ENCODE peak calls at places on chromosomes 16 and 17, in seven cellular contexts. A is spleen; G is ovary; S is CD4-positive, alpha-beta memory T cell; T is heart right ventricle; B is right cardiac atrium; V is hepatocyte. U is an unnamed sample.
A peak's percentile ranks its signal among the peaks of the same experiment; 100 is the strongest.

GRCh38 chr17:3761061-3761917 is 37.6 kb downstream of the HASPIN start:
- DNase-seq in G (no peak), T (no peak), B (no peak), V (no peak), A (no peak), S (no peak), U (no peak)

GRCh38 chr17:8695241-8695640 is 49.4 kb downstream of the CCDC42 start:
- DNase-seq in B (no peak), G (no peak), V (no peak), S (no peak), A (no peak), T (no peak), U (no peak)

GRCh38 chr16:62149646-62150045 is 113.4 kb upstream of the CDH8 start:
- DNase-seq in B (no peak), A (no peak), S (no peak), V (no peak), T (no peak), G (no peak), U (no peak)

GRCh38 chr17:66417300-66417719 is 114.9 kb downstream of the PRKCA start:
- DNase-seq in S (no peak), G (no peak), V (no peak), B (no peak), T (no peak), A (no peak), U (peak; percentile 32)

GRCh38 chr16:74774223-74775139 is at the start of gene FA2H:
- DNase-seq in V (peak; percentile 93), T (peak; percentile 25), B (peak; percentile 69), S (peak; percentile 66), G (peak; percentile 20), A (peak; percentile 90), U (peak; percentile 7)

GRCh38 chr16:30335598-30336474 is 19.3 kb downstream of the CD2BP2 start:
- DNase-seq in B (peak; percentile 68), A (peak; percentile 75), V (peak; percentile 37), G (no peak), T (no peak), S (no peak), U (peak; percentile 61)

GRCh38 chr17:31739300-31739699 is 119.7 kb downstream of the COPRS start:
- DNase-seq in B (no peak), V (peak; percentile 27), T (no peak), S (no peak), G (no peak), A (no peak), U (no peak)

GRCh38 chr17:74770498-74771318 is 5.4 kb downstream of the NAT9 start:
- DNase-seq in T (peak; percentile 56), V (peak; percentile 87), A (peak; percentile 94), S (peak; percentile 79), G (peak; percentile 47), B (peak; percentile 81), U (no peak)

GRCh38 chr17:65790241-65790640 is 228.8 kb upstream of the AXIN2 start:
- DNase-seq in B (no peak), G (no peak), S (no peak), T (no peak), V (no peak), A (no peak), U (no peak)

GRCh38 chr16:83727018-83727417 is 80.8 kb upstream of the HSBP1 start:
- DNase-seq in G (no peak), S (no peak), V (no peak), B (no peak), T (no peak), A (no peak), U (peak; percentile 28)

GRCh38 chr16:13112639-13113038 is 211.2 kb downstream of the SHISA9 start:
- DNase-seq in V (no peak), B (no peak), A (no peak), G (no peak), S (no peak), T (no peak), U (peak; percentile 13)

GRCh38 chr16:48335961-48336360 is 49.3 kb downstream of the SIAH1 start:
- DNase-seq in B (no peak), A (no peak), S (no peak), T (no peak), V (peak; percentile 8), G (no peak), U (no peak)

GRCh38 chr16:14308357-14308723 is 237.2 kb downstream of the MRTFB start:
- DNase-seq in G (no peak), T (no peak), A (peak; percentile 25), V (no peak), S (no peak), B (peak; percentile 6), U (no peak)

GRCh38 chr17:35892091-35892637 is 12.0 kb upstream of the CCL5 start:
- DNase-seq in V (no peak), A (no peak), S (no peak), T (no peak), G (no peak), B (no peak), U (no peak)

GRCh38 chr17:12982224-12982623 is 35.6 kb downstream of the ELAC2 start:
- DNase-seq in G (no peak), S (no peak), V (no peak), B (no peak), T (no peak), A (no peak), U (no peak)

GRCh38 chr16:47046726-47047602 is 73.5 kb upstream of the DNAJA2 start:
- DNase-seq in A (no peak), G (no peak), V (no peak), S (no peak), B (no peak), T (no peak), U (no peak)

GRCh38 chr16:72818286-72818845 is 229.6 kb downstream of the ZFHX3 start:
- DNase-seq in S (no peak), G (no peak), V (no peak), T (no peak), B (no peak), A (no peak), U (no peak)

GRCh38 chr16:78892925-78893324 is 707.6 kb downstream of the MAF start:
- DNase-seq in A (no peak), G (no peak), B (no peak), T (no peak), V (no peak), S (no peak), U (no peak)

GRCh38 chr16:78893340-78893739 is 707.2 kb downstream of the MAF start:
- DNase-seq in G (no peak), B (no peak), T (no peak), A (no peak), S (no peak), V (no peak), U (no peak)

GRCh38 chr16:78895661-78896060 is 704.9 kb downstream of the MAF start:
- DNase-seq in G (no peak), S (no peak), T (no peak), V (no peak), A (no peak), B (no peak), U (no peak)

GRCh38 chr16:78896280-78896679 is 704.3 kb downstream of the MAF start:
- DNase-seq in B (no peak), T (no peak), S (peak; percentile 48), G (no peak), V (no peak), A (no peak), U (no peak)

GRCh38 chr16:78894872-78895271 is 705.7 kb downstream of the MAF start:
- DNase-seq in V (no peak), S (peak; percentile 58), A (no peak), B (no peak), G (no peak), T (no peak), U (no peak)
- H3K27ac ChIP-seq in V (no peak overlapping the region), S (peak overlapping the region; percentile 47), A (no peak overlapping the region), B (no peak overlapping the region), G (no peak overlapping the region), T (no peak overlapping the region), U (no peak overlapping the region)

DNA sequence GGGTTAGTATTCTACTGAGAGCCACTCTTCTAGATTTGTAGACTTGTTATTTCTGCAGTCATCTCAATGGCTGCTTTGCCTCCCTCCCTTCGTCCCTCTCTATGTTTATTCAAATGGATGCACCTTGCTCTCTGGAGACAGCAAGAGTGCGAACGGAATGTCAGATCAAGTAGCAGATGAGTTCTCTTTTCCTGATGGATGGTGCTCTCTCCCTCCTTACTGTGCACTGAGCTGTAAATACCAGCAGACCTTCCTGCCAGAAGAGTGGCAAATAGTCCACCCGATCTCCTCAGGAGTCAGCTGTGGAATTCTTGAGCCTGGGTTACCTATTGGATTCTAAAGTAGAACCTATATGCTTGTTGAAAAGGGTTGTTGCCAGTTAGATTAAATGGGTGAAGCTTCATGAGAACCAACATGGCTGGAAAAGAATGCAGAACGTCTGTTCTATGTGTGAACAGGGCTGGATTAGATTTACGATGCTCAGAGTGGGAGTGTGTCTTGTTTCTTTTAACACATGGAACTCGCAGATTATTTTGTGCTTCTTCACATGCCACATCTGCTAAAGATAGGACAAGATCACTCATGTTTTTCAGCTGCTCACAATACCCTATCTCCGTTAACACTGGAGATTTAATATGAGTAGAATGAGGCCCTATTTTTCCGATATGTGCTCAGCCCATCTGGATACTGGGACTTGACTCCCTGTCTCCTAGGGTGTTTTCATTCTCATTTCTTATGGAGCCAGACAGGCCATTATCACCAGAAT is 6.1 kb downstream of the GNAO1 start:
- DNase-seq in B (no peak), S (no peak), V (no peak), T (no peak), G (no peak), A (no peak), U (no peak)
- H3K4me1 ChIP-seq in B (peaks cover 12% of the 10 kb centered on the region), S (peaks cover 80% of the 10 kb centered on the region), V (no peaks in the 10 kb centered on the region), T (peaks cover 3% of the 10 kb centered on the region), G (peaks cover 5% of the 10 kb centered on the region), A (peaks cover 45% of the 10 kb centered on the region), U (no peaks in the 10 kb centered on the region)

GRCh38 chr17:64779344-64780095 is 117.4 kb upstream of the SMURF2 start:
- DNase-seq in G (no peak), T (no peak), A (peak; percentile 85), V (peak; percentile 35), S (no peak), B (no peak), U (no peak)
- H3K4me3 ChIP-seq in G (no peak overlapping the region), T (peak overlapping the region; percentile 41), A (no peak overlapping the region), V (no peak overlapping the region), S (peak overlapping the region; percentile 67), B (peak overlapping the region; percentile 49), U (no peak overlapping the region)

GRCh38 chr17:1779571-1780074 is 17.8 kb downstream of the SERPINF1 start:
- DNase-seq in T (peak; percentile 85), G (peak; percentile 92), S (no peak), B (peak; percentile 85), V (peak; percentile 87), A (no peak), U (peak; percentile 71)

GRCh38 chr17:1774390-1775176 is 12.7 kb downstream of the SERPINF1 start:
- DNase-seq in T (no peak), A (no peak), V (no peak), B (no peak), G (no peak), S (no peak), U (no peak)

GRCh38 chr17:1773755-1774181 is 11.9 kb downstream of the SERPINF1 start:
- DNase-seq in V (no peak), B (no peak), G (peak; percentile 56), T (no peak), A (no peak), S (no peak), U (no peak)

GRCh38 chr17:1776328-1776727 is 14.5 kb downstream of the SERPINF1 start:
- DNase-seq in S (no peak), B (peak; percentile 4), G (no peak), T (no peak), A (no peak), V (no peak), U (no peak)

DNA sequence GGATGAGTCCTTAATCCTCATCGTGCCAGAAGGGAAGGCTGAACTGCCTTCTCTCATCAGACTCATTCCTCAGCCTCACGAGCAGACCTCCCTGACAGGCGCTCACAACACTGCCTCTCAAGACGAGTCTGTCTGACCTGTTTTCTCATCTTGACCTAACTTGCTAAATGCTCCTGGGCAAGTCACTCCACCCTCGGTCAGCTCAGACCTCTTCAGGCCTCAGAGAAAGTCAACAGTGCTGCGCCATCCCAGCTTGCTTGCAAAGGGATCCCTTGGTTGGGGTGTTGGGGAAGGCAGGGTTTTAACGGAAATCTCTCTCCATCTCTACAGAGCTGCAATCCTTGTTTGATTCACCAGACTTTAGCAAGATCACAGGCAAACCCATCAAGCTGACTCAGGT is 15.0 kb downstream of the SERPINF1 start:
- DNase-seq in S (no peak), B (peak; percentile 5), G (no peak), T (no peak), A (no peak), V (no peak), U (no peak)
- H3K27ac ChIP-seq in S (no peak overlapping the region), B (no peak overlapping the region), G (no peak overlapping the region), T (no peak overlapping the region), A (no peak overlapping the region), V (peak overlapping the region; percentile 20), U (no peak overlapping the region)

U was measured in SJCRH30.